ENCODE peak calls at places on chromosome 7, in five cellular contexts. One of them, this sample, is unnamed.

GRCh38 chr7:155860840-155861479 is 48.7 kb upstream of the SHH start:
- DNase-seq in stimulated activated CD4-positive, alpha-beta T cell treated with anti-CD3 and anti-CD28 coated beads, Interleukin-4, amount 100 ng/mL, for 24 hours: no peak
- DNase-seq in lower leg skin: no peak
- DNase-seq in hippocampal formation: no peak
- DNase-seq in activated CD4-positive, alpha-beta T cell treated with anti-CD3 and anti-CD28 coated beads for 24 hours: no peak
- DNase-seq in this sample: no peak

GRCh38 chr7:7830122-7830878 is 111.9 kb upstream of the RPA3 start:
- DNase-seq in hippocampal formation: no peak
- DNase-seq in activated CD4-positive, alpha-beta T cell treated with anti-CD3 and anti-CD28 coated beads for 24 hours: no peak
- DNase-seq in stimulated activated CD4-positive, alpha-beta T cell treated with anti-CD3 and anti-CD28 coated beads, Interleukin-4, amount 100 ng/mL, for 24 hours: no peak
- DNase-seq in lower leg skin: no peak
- DNase-seq in this sample: no peak

GRCh38 chr7:13457790-13458189 is 531.7 kb downstream of the ETV1 start:
- DNase-seq in hippocampal formation: no peak
- DNase-seq in activated CD4-positive, alpha-beta T cell treated with anti-CD3 and anti-CD28 coated beads for 24 hours: no peak
- DNase-seq in lower leg skin: no peak
- DNase-seq in stimulated activated CD4-positive, alpha-beta T cell treated with anti-CD3 and anti-CD28 coated beads, Interleukin-4, amount 100 ng/mL, for 24 hours: no peak
- DNase-seq in this sample: no peak

GRCh38 chr7:141231018-141231792 is 157.3 kb downstream of the TMEM178B start:
- DNase-seq in hippocampal formation: no peak
- DNase-seq in stimulated activated CD4-positive, alpha-beta T cell treated with anti-CD3 and anti-CD28 coated beads, Interleukin-4, amount 100 ng/mL, for 24 hours: no peak
- DNase-seq in activated CD4-positive, alpha-beta T cell treated with anti-CD3 and anti-CD28 coated beads for 24 hours: no peak
- DNase-seq in lower leg skin: no peak
- DNase-seq in this sample: no peak

GRCh38 chr7:100079024-100079560 is 2.4 kb downstream of the ZNF3 start:
- DNase-seq in activated CD4-positive, alpha-beta T cell treated with anti-CD3 and anti-CD28 coated beads for 24 hours: no peak
- DNase-seq in lower leg skin: no peak
- DNase-seq in stimulated activated CD4-positive, alpha-beta T cell treated with anti-CD3 and anti-CD28 coated beads, Interleukin-4, amount 100 ng/mL, for 24 hours: no peak
- DNase-seq in hippocampal formation: peak; percentile 84
- DNase-seq in this sample: no peak

GRCh38 chr7:90180011-90180585 is 25.8 kb downstream of the STEAP1 start:
- DNase-seq in lower leg skin: no peak
- DNase-seq in activated CD4-positive, alpha-beta T cell treated with anti-CD3 and anti-CD28 coated beads for 24 hours: no peak
- DNase-seq in hippocampal formation: no peak
- DNase-seq in stimulated activated CD4-positive, alpha-beta T cell treated with anti-CD3 and anti-CD28 coated beads, Interleukin-4, amount 100 ng/mL, for 24 hours: no peak
- DNase-seq in this sample: no peak

GRCh38 chr7:77216233-77216632 is 16.6 kb upstream of the FGL2 start:
- DNase-seq in activated CD4-positive, alpha-beta T cell treated with anti-CD3 and anti-CD28 coated beads for 24 hours: no peak
- DNase-seq in lower leg skin: no peak
- DNase-seq in stimulated activated CD4-positive, alpha-beta T cell treated with anti-CD3 and anti-CD28 coated beads, Interleukin-4, amount 100 ng/mL, for 24 hours: no peak
- DNase-seq in hippocampal formation: no peak
- DNase-seq in this sample: no peak

GRCh38 chr7:4888161-4888560 is 4.6 kb upstream of the RADIL start:
- DNase-seq in stimulated activated CD4-positive, alpha-beta T cell treated with anti-CD3 and anti-CD28 coated beads, Interleukin-4, amount 100 ng/mL, for 24 hours: no peak
- DNase-seq in hippocampal formation: no peak
- DNase-seq in lower leg skin: no peak
- DNase-seq in activated CD4-positive, alpha-beta T cell treated with anti-CD3 and anti-CD28 coated beads for 24 hours: no peak
- DNase-seq in this sample: no peak

GRCh38 chr7:21104124-21104500 is 317.4 kb upstream of the SP8 start:
- DNase-seq in lower leg skin: no peak
- DNase-seq in hippocampal formation: no peak
- DNase-seq in stimulated activated CD4-positive, alpha-beta T cell treated with anti-CD3 and anti-CD28 coated beads, Interleukin-4, amount 100 ng/mL, for 24 hours: no peak
- DNase-seq in activated CD4-positive, alpha-beta T cell treated with anti-CD3 and anti-CD28 coated beads for 24 hours: no peak
- DNase-seq in this sample: no peak

GRCh38 chr7:47952224-47952623 is 4.0 kb upstream of the PKD1L1 start:
- DNase-seq in hippocampal formation: no peak
- DNase-seq in activated CD4-positive, alpha-beta T cell treated with anti-CD3 and anti-CD28 coated beads for 24 hours: no peak
- DNase-seq in lower leg skin: no peak
- DNase-seq in stimulated activated CD4-positive, alpha-beta T cell treated with anti-CD3 and anti-CD28 coated beads, Interleukin-4, amount 100 ng/mL, for 24 hours: no peak
- DNase-seq in this sample: no peak

GRCh38 chr7:7504910-7505704 is 30.6 kb downstream of the COL28A1 start:
- DNase-seq in stimulated activated CD4-positive, alpha-beta T cell treated with anti-CD3 and anti-CD28 coated beads, Interleukin-4, amount 100 ng/mL, for 24 hours: no peak
- DNase-seq in activated CD4-positive, alpha-beta T cell treated with anti-CD3 and anti-CD28 coated beads for 24 hours: no peak
- DNase-seq in hippocampal formation: no peak
- DNase-seq in lower leg skin: no peak
- DNase-seq in this sample: no peak

GRCh38 chr7:137508437-137509175 is 165.1 kb upstream of the PTN start:
- DNase-seq in stimulated activated CD4-positive, alpha-beta T cell treated with anti-CD3 and anti-CD28 coated beads, Interleukin-4, amount 100 ng/mL, for 24 hours: no peak
- DNase-seq in lower leg skin: no peak
- DNase-seq in hippocampal formation: no peak
- DNase-seq in activated CD4-positive, alpha-beta T cell treated with anti-CD3 and anti-CD28 coated beads for 24 hours: no peak
- DNase-seq in this sample: no peak

GRCh38 chr7:55439627-55440026 is 74.5 kb downstream of the LANCL2 start:
- DNase-seq in lower leg skin: no peak
- DNase-seq in activated CD4-positive, alpha-beta T cell treated with anti-CD3 and anti-CD28 coated beads for 24 hours: no peak
- DNase-seq in hippocampal formation: peak; percentile 56
- DNase-seq in stimulated activated CD4-positive, alpha-beta T cell treated with anti-CD3 and anti-CD28 coated beads, Interleukin-4, amount 100 ng/mL, for 24 hours: no peak
- DNase-seq in this sample: no peak

GRCh38 chr7:88106430-88106829 is 113.4 kb downstream of the SRI start:
- DNase-seq in hippocampal formation: no peak
- DNase-seq in lower leg skin: no peak
- DNase-seq in activated CD4-positive, alpha-beta T cell treated with anti-CD3 and anti-CD28 coated beads for 24 hours: no peak
- DNase-seq in stimulated activated CD4-positive, alpha-beta T cell treated with anti-CD3 and anti-CD28 coated beads, Interleukin-4, amount 100 ng/mL, for 24 hours: no peak
- DNase-seq in this sample: no peak

GRCh38 chr7:42207420-42207819 is 29.6 kb downstream of the GLI3 start:
- DNase-seq in activated CD4-positive, alpha-beta T cell treated with anti-CD3 and anti-CD28 coated beads for 24 hours: no peak
- DNase-seq in lower leg skin: no peak
- DNase-seq in hippocampal formation: no peak
- DNase-seq in stimulated activated CD4-positive, alpha-beta T cell treated with anti-CD3 and anti-CD28 coated beads, Interleukin-4, amount 100 ng/mL, for 24 hours: no peak
- DNase-seq in this sample: no peak

GRCh38 chr7:28060371-28060950 is 120.1 kb downstream of the JAZF1 start:
- DNase-seq in lower leg skin: no peak
- DNase-seq in stimulated activated CD4-positive, alpha-beta T cell treated with anti-CD3 and anti-CD28 coated beads, Interleukin-4, amount 100 ng/mL, for 24 hours: no peak
- DNase-seq in hippocampal formation: no peak
- DNase-seq in activated CD4-positive, alpha-beta T cell treated with anti-CD3 and anti-CD28 coated beads for 24 hours: no peak
- DNase-seq in this sample: no peak

GRCh38 chr7:82665966-82666507 is 222.5 kb upstream of the CACNA2D1 start:
- DNase-seq in stimulated activated CD4-positive, alpha-beta T cell treated with anti-CD3 and anti-CD28 coated beads, Interleukin-4, amount 100 ng/mL, for 24 hours: no peak
- DNase-seq in hippocampal formation: no peak
- DNase-seq in activated CD4-positive, alpha-beta T cell treated with anti-CD3 and anti-CD28 coated beads for 24 hours: no peak
- DNase-seq in lower leg skin: no peak
- DNase-seq in this sample: no peak

GRCh38 chr7:102451371-102452054 is 13.2 kb downstream of the ALKBH4 start:
- DNase-seq in hippocampal formation: no peak
- DNase-seq in stimulated activated CD4-positive, alpha-beta T cell treated with anti-CD3 and anti-CD28 coated beads, Interleukin-4, amount 100 ng/mL, for 24 hours: no peak
- DNase-seq in lower leg skin: no peak
- DNase-seq in activated CD4-positive, alpha-beta T cell treated with anti-CD3 and anti-CD28 coated beads for 24 hours: no peak
- DNase-seq in this sample: no peak

GRCh38 chr7:130649004-130649790 is 19.4 kb downstream of the COPG2 start:
- DNase-seq in stimulated activated CD4-positive, alpha-beta T cell treated with anti-CD3 and anti-CD28 coated beads, Interleukin-4, amount 100 ng/mL, for 24 hours: peak; percentile 30
- DNase-seq in lower leg skin: no peak
- DNase-seq in activated CD4-positive, alpha-beta T cell treated with anti-CD3 and anti-CD28 coated beads for 24 hours: no peak
- DNase-seq in hippocampal formation: no peak
- DNase-seq in this sample: no peak

GRCh38 chr7:45890902-45891461 is 2.7 kb downstream of the IGFBP1 start:
- DNase-seq in lower leg skin: no peak
- DNase-seq in hippocampal formation: peak; percentile 45
- DNase-seq in stimulated activated CD4-positive, alpha-beta T cell treated with anti-CD3 and anti-CD28 coated beads, Interleukin-4, amount 100 ng/mL, for 24 hours: no peak
- DNase-seq in activated CD4-positive, alpha-beta T cell treated with anti-CD3 and anti-CD28 coated beads for 24 hours: no peak
- DNase-seq in this sample: no peak

GRCh38 chr7:139180700-139181311 is 50.2 kb upstream of the UBN2 start:
- DNase-seq in lower leg skin: no peak
- DNase-seq in hippocampal formation: no peak
- DNase-seq in activated CD4-positive, alpha-beta T cell treated with anti-CD3 and anti-CD28 coated beads for 24 hours: no peak
- DNase-seq in stimulated activated CD4-positive, alpha-beta T cell treated with anti-CD3 and anti-CD28 coated beads, Interleukin-4, amount 100 ng/mL, for 24 hours: no peak
- DNase-seq in this sample: no peak

GRCh38 chr7:150964593-150965111 is 13.5 kb downstream of the KCNH2 start:
- DNase-seq in lower leg skin: no peak
- DNase-seq in activated CD4-positive, alpha-beta T cell treated with anti-CD3 and anti-CD28 coated beads for 24 hours: no peak
- DNase-seq in stimulated activated CD4-positive, alpha-beta T cell treated with anti-CD3 and anti-CD28 coated beads, Interleukin-4, amount 100 ng/mL, for 24 hours: no peak
- DNase-seq in hippocampal formation: no peak
- DNase-seq in this sample: no peak

GRCh38 chr7:66255533-66256100 is 50.5 kb downstream of the TPST1 start:
- DNase-seq in activated CD4-positive, alpha-beta T cell treated with anti-CD3 and anti-CD28 coated beads for 24 hours: no peak
- DNase-seq in stimulated activated CD4-positive, alpha-beta T cell treated with anti-CD3 and anti-CD28 coated beads, Interleukin-4, amount 100 ng/mL, for 24 hours: no peak
- DNase-seq in lower leg skin: no peak
- DNase-seq in hippocampal formation: no peak
- DNase-seq in this sample: no peak

GRCh38 chr7:111998326-111998725 is 207.9 kb downstream of the DOCK4 start:
- DNase-seq in hippocampal formation: no peak
- DNase-seq in lower leg skin: no peak
- DNase-seq in activated CD4-positive, alpha-beta T cell treated with anti-CD3 and anti-CD28 coated beads for 24 hours: no peak
- DNase-seq in stimulated activated CD4-positive, alpha-beta T cell treated with anti-CD3 and anti-CD28 coated beads, Interleukin-4, amount 100 ng/mL, for 24 hours: no peak
- DNase-seq in this sample: no peak

GRCh38 chr7:28919510-28919909 is 38.6 kb downstream of the TRIL start:
- DNase-seq in lower leg skin: no peak
- DNase-seq in activated CD4-positive, alpha-beta T cell treated with anti-CD3 and anti-CD28 coated beads for 24 hours: no peak
- DNase-seq in stimulated activated CD4-positive, alpha-beta T cell treated with anti-CD3 and anti-CD28 coated beads, Interleukin-4, amount 100 ng/mL, for 24 hours: no peak
- DNase-seq in hippocampal formation: peak; percentile 36
- DNase-seq in this sample: no peak

GRCh38 chr7:49775949-49776443 is 2.6 kb downstream of the VWC2 start:
- DNase-seq in activated CD4-positive, alpha-beta T cell treated with anti-CD3 and anti-CD28 coated beads for 24 hours: no peak
- DNase-seq in lower leg skin: no peak
- DNase-seq in hippocampal formation: no peak
- DNase-seq in stimulated activated CD4-positive, alpha-beta T cell treated with anti-CD3 and anti-CD28 coated beads, Interleukin-4, amount 100 ng/mL, for 24 hours: no peak
- DNase-seq in this sample: no peak

GRCh38 chr7:4189151-4189570 is 492.9 kb upstream of the FOXK1 start:
- DNase-seq in activated CD4-positive, alpha-beta T cell treated with anti-CD3 and anti-CD28 coated beads for 24 hours: no peak
- DNase-seq in hippocampal formation: peak; percentile 57
- DNase-seq in stimulated activated CD4-positive, alpha-beta T cell treated with anti-CD3 and anti-CD28 coated beads, Interleukin-4, amount 100 ng/mL, for 24 hours: no peak
- DNase-seq in lower leg skin: peak; percentile 83
- DNase-seq in this sample: no peak

GRCh38 chr7:3977391-3977790 is 676.3 kb downstream of the SDK1 start:
- DNase-seq in stimulated activated CD4-positive, alpha-beta T cell treated with anti-CD3 and anti-CD28 coated beads, Interleukin-4, amount 100 ng/mL, for 24 hours: no peak
- DNase-seq in hippocampal formation: no peak
- DNase-seq in lower leg skin: no peak
- DNase-seq in activated CD4-positive, alpha-beta T cell treated with anti-CD3 and anti-CD28 coated beads for 24 hours: no peak
- DNase-seq in this sample: no peak

GRCh38 chr7:42736931-42737330 is 174.9 kb downstream of the C7orf25 start:
- DNase-seq in stimulated activated CD4-positive, alpha-beta T cell treated with anti-CD3 and anti-CD28 coated beads, Interleukin-4, amount 100 ng/mL, for 24 hours: no peak
- DNase-seq in hippocampal formation: no peak
- DNase-seq in lower leg skin: no peak
- DNase-seq in activated CD4-positive, alpha-beta T cell treated with anti-CD3 and anti-CD28 coated beads for 24 hours: no peak
- DNase-seq in this sample: no peak

GRCh38 chr7:108097703-108098102 is 32.5 kb downstream of the LAMB4 start:
- DNase-seq in stimulated activated CD4-positive, alpha-beta T cell treated with anti-CD3 and anti-CD28 coated beads, Interleukin-4, amount 100 ng/mL, for 24 hours: no peak
- DNase-seq in lower leg skin: no peak
- DNase-seq in activated CD4-positive, alpha-beta T cell treated with anti-CD3 and anti-CD28 coated beads for 24 hours: no peak
- DNase-seq in hippocampal formation: no peak
- DNase-seq in this sample: no peak

GRCh38 chr7:55536619-55537457 is 35.5 kb downstream of the VOPP1 start:
- DNase-seq in hippocampal formation: no peak
- DNase-seq in stimulated activated CD4-positive, alpha-beta T cell treated with anti-CD3 and anti-CD28 coated beads, Interleukin-4, amount 100 ng/mL, for 24 hours: no peak
- DNase-seq in lower leg skin: no peak
- DNase-seq in activated CD4-positive, alpha-beta T cell treated with anti-CD3 and anti-CD28 coated beads for 24 hours: no peak
- DNase-seq in this sample: no peak

GRCh38 chr7:83798489-83798888 is 149.6 kb upstream of the SEMA3E start:
- DNase-seq in activated CD4-positive, alpha-beta T cell treated with anti-CD3 and anti-CD28 coated beads for 24 hours: no peak
- DNase-seq in lower leg skin: no peak
- DNase-seq in hippocampal formation: no peak
- DNase-seq in stimulated activated CD4-positive, alpha-beta T cell treated with anti-CD3 and anti-CD28 coated beads, Interleukin-4, amount 100 ng/mL, for 24 hours: no peak
- DNase-seq in this sample: no peak

GRCh38 chr7:135745702-135746312 is 2.8 kb downstream of the FAM180A start:
- DNase-seq in lower leg skin: peak; percentile 80
- DNase-seq in activated CD4-positive, alpha-beta T cell treated with anti-CD3 and anti-CD28 coated beads for 24 hours: no peak
- DNase-seq in hippocampal formation: no peak
- DNase-seq in stimulated activated CD4-positive, alpha-beta T cell treated with anti-CD3 and anti-CD28 coated beads, Interleukin-4, amount 100 ng/mL, for 24 hours: no peak
- DNase-seq in this sample: no peak

This sample was measured in stimulated activated effector memory CD8-positive, alpha-beta T cell treated with anti-CD3 and anti-CD28 coated beads, Interleukin-12 subunit alpha, Interleukin-12 subunit beta, amount 100 ng/mL, for 72 hours.